ENCODE peak calls at places on chromosomes 7 and 10, in ten cellular contexts. One of them, this sample, is unnamed.

GRCh38 chr7:155184923-155185322 is 112.8 kb upstream of the INSIG1 start:
- DNase-seq in activated gamma-delta T cell: no peak
- DNase-seq in Daoy: no peak
- DNase-seq in nephron progenitor cell: no peak
- DNase-seq in colonic mucosa: no peak
- DNase-seq in left cardiac atrium: no peak
- DNase-seq in activated naive CD8-positive, alpha-beta T cell treated with anti-CD3 and anti-CD28 coated beads, Interleukin-2, amount 50 U/mL, for 16 hours: no peak
- DNase-seq in globus pallidus: no peak
- DNase-seq in AG04450: no peak
- DNase-seq in astrocyte of the cerebellum: no peak
- DNase-seq in this sample: no peak

GRCh38 chr10:91514684-91515253 is 104.6 kb downstream of the HECTD2 start:
- DNase-seq in globus pallidus: no peak
- DNase-seq in left cardiac atrium: no peak
- DNase-seq in activated naive CD8-positive, alpha-beta T cell treated with anti-CD3 and anti-CD28 coated beads, Interleukin-2, amount 50 U/mL, for 16 hours: no peak
- DNase-seq in Daoy: no peak
- DNase-seq in activated gamma-delta T cell: no peak
- DNase-seq in AG04450: no peak
- DNase-seq in astrocyte of the cerebellum: no peak
- DNase-seq in colonic mucosa: no peak
- DNase-seq in nephron progenitor cell: no peak
- DNase-seq in this sample: no peak

GRCh38 chr10:14573666-14574261 is 200.9 kb downstream of the FAM107B start:
- DNase-seq in nephron progenitor cell: no peak
- DNase-seq in astrocyte of the cerebellum: peak
- DNase-seq in activated gamma-delta T cell: no peak
- DNase-seq in AG04450: no peak
- DNase-seq in activated naive CD8-positive, alpha-beta T cell treated with anti-CD3 and anti-CD28 coated beads, Interleukin-2, amount 50 U/mL, for 16 hours: no peak
- DNase-seq in left cardiac atrium: no peak
- DNase-seq in Daoy: no peak
- DNase-seq in colonic mucosa: no peak
- DNase-seq in globus pallidus: no peak
- DNase-seq in this sample: no peak

GRCh38 chr7:148275359-148275890 is 315.1 kb upstream of the C7orf33 start:
- DNase-seq in nephron progenitor cell: no peak
- DNase-seq in AG04450: no peak
- DNase-seq in activated gamma-delta T cell: no peak
- DNase-seq in globus pallidus: no peak
- DNase-seq in left cardiac atrium: no peak
- DNase-seq in colonic mucosa: no peak
- DNase-seq in Daoy: no peak
- DNase-seq in activated naive CD8-positive, alpha-beta T cell treated with anti-CD3 and anti-CD28 coated beads, Interleukin-2, amount 50 U/mL, for 16 hours: no peak
- DNase-seq in astrocyte of the cerebellum: no peak
- DNase-seq in this sample: no peak

GRCh38 chr7:134368851-134369533 is 52.3 kb upstream of the SLC35B4 start:
- DNase-seq in activated gamma-delta T cell: no peak
- DNase-seq in Daoy: peak
- DNase-seq in astrocyte of the cerebellum: peak
- DNase-seq in left cardiac atrium: peak
- DNase-seq in AG04450: peak
- DNase-seq in globus pallidus: no peak
- DNase-seq in activated naive CD8-positive, alpha-beta T cell treated with anti-CD3 and anti-CD28 coated beads, Interleukin-2, amount 50 U/mL, for 16 hours: no peak
- DNase-seq in nephron progenitor cell: no peak
- DNase-seq in colonic mucosa: peak
- DNase-seq in this sample: no peak

GRCh38 chr10:101775273-101776131 is at the start of gene FGF8:
- DNase-seq in activated naive CD8-positive, alpha-beta T cell treated with anti-CD3 and anti-CD28 coated beads, Interleukin-2, amount 50 U/mL, for 16 hours: no peak
- DNase-seq in activated gamma-delta T cell: no peak
- DNase-seq in astrocyte of the cerebellum: no peak
- DNase-seq in globus pallidus: no peak
- DNase-seq in Daoy: no peak
- DNase-seq in left cardiac atrium: no peak
- DNase-seq in AG04450: no peak
- DNase-seq in colonic mucosa: no peak
- DNase-seq in nephron progenitor cell: peak
- DNase-seq in this sample: peak

GRCh38 chr10:97573021-97573420 is 442 bp downstream of the ANKRD2 start:
- DNase-seq in Daoy: no peak
- DNase-seq in activated naive CD8-positive, alpha-beta T cell treated with anti-CD3 and anti-CD28 coated beads, Interleukin-2, amount 50 U/mL, for 16 hours: no peak
- DNase-seq in AG04450: no peak
- DNase-seq in activated gamma-delta T cell: no peak
- DNase-seq in nephron progenitor cell: no peak
- DNase-seq in colonic mucosa: no peak
- DNase-seq in astrocyte of the cerebellum: no peak
- DNase-seq in left cardiac atrium: no peak
- DNase-seq in globus pallidus: no peak
- DNase-seq in this sample: no peak

GRCh38 chr7:96093435-96093834 is 228.5 kb downstream of the SLC25A13 start:
- DNase-seq in Daoy: peak
- DNase-seq in left cardiac atrium: no peak
- DNase-seq in AG04450: peak
- DNase-seq in nephron progenitor cell: no peak
- DNase-seq in globus pallidus: no peak
- DNase-seq in activated naive CD8-positive, alpha-beta T cell treated with anti-CD3 and anti-CD28 coated beads, Interleukin-2, amount 50 U/mL, for 16 hours: no peak
- DNase-seq in activated gamma-delta T cell: no peak
- DNase-seq in colonic mucosa: no peak
- DNase-seq in astrocyte of the cerebellum: peak
- DNase-seq in this sample: no peak

GRCh38 chr10:2866569-2866968 is 200.8 kb upstream of the PFKP start:
- DNase-seq in activated naive CD8-positive, alpha-beta T cell treated with anti-CD3 and anti-CD28 coated beads, Interleukin-2, amount 50 U/mL, for 16 hours: no peak
- DNase-seq in activated gamma-delta T cell: no peak
- DNase-seq in astrocyte of the cerebellum: no peak
- DNase-seq in AG04450: no peak
- DNase-seq in nephron progenitor cell: no peak
- DNase-seq in colonic mucosa: no peak
- DNase-seq in left cardiac atrium: no peak
- DNase-seq in globus pallidus: no peak
- DNase-seq in Daoy: no peak
- DNase-seq in this sample: no peak

GRCh38 chr7:1767524-1767923 is 97.4 kb downstream of the ELFN1 start:
- DNase-seq in activated gamma-delta T cell: no peak
- DNase-seq in Daoy: peak
- DNase-seq in astrocyte of the cerebellum: no peak
- DNase-seq in AG04450: no peak
- DNase-seq in globus pallidus: no peak
- DNase-seq in colonic mucosa: no peak
- DNase-seq in left cardiac atrium: no peak
- DNase-seq in activated naive CD8-positive, alpha-beta T cell treated with anti-CD3 and anti-CD28 coated beads, Interleukin-2, amount 50 U/mL, for 16 hours: no peak
- DNase-seq in nephron progenitor cell: no peak
- DNase-seq in this sample: peak

GRCh38 chr7:47762746-47763062 is 180.8 kb upstream of the TNS3 start:
- DNase-seq in AG04450: no peak
- DNase-seq in nephron progenitor cell: no peak
- DNase-seq in left cardiac atrium: no peak
- DNase-seq in activated naive CD8-positive, alpha-beta T cell treated with anti-CD3 and anti-CD28 coated beads, Interleukin-2, amount 50 U/mL, for 16 hours: no peak
- DNase-seq in astrocyte of the cerebellum: no peak
- DNase-seq in activated gamma-delta T cell: no peak
- DNase-seq in Daoy: no peak
- DNase-seq in colonic mucosa: no peak
- DNase-seq in globus pallidus: no peak
- DNase-seq in this sample: no peak

GRCh38 chr7:54664235-54665228 is 94.5 kb downstream of the SEC61G start:
- DNase-seq in AG04450: no peak
- DNase-seq in Daoy: peak
- DNase-seq in nephron progenitor cell: peak
- DNase-seq in left cardiac atrium: peak
- DNase-seq in globus pallidus: peak
- DNase-seq in activated naive CD8-positive, alpha-beta T cell treated with anti-CD3 and anti-CD28 coated beads, Interleukin-2, amount 50 U/mL, for 16 hours: no peak
- DNase-seq in astrocyte of the cerebellum: no peak
- DNase-seq in activated gamma-delta T cell: no peak
- DNase-seq in colonic mucosa: peak
- DNase-seq in this sample: no peak